ENCODE peak calls at places on chromosomes 4 and X, in five cellular contexts. I is mammary epithelial cell, N is GM23248, P is MM.1S, F is fibroblast of lung. G is an unnamed sample. For H3K9me3, the result is how much of the 10 kb centered on the place peaks cover.

GRCh38 chrX:138711399-138712347 is at the start of gene FGF13:
- DNase-seq in N (peak), I (no peak), P (peak), F (peak), G (no peak)

GRCh38 chr4:77045490-77045889 is 30.3 kb downstream of the CCNI start:
- DNase-seq in P (no peak), N (peak), F (peak), I (no peak), G (no peak)

GRCh38 chr4:123361195-123361861 is 35.3 kb upstream of the SPRY1 start:
- DNase-seq in N (peak), P (no peak), I (peak), F (peak), G (peak)

GRCh38 chr4:148787831-148788477 is 345.7 kb upstream of the NR3C2 start:
- DNase-seq in F (peak), P (no peak), I (peak), N (no peak), G (peak)

GRCh38 chr4:103422467-103423219 is 224.5 kb upstream of the CENPE start:
- DNase-seq in P (no peak), N (peak), F (no peak), I (no peak), G (no peak)

GRCh38 chr4:4396628-4397440 is 9.9 kb downstream of the NSG1 start:
- DNase-seq in N (no peak), P (no peak), F (no peak), I (no peak), G (no peak)

GRCh38 chr4:156723951-156724668 is 247.5 kb downstream of the PDGFC start:
- DNase-seq in P (no peak), I (no peak), N (no peak), F (no peak), G (no peak)

GRCh38 chr4:123892997-123893745 is 496.6 kb downstream of the SPRY1 start:
- DNase-seq in N (peak), P (no peak), F (peak), I (no peak), G (peak)

GRCh38 chrX:11272863-11273262 is 20.4 kb upstream of the AMELX start:
- DNase-seq in N (no peak), I (no peak), F (no peak), P (no peak), G (no peak)

GRCh38 chr4:24394041-24394440 is 190.3 kb downstream of the DHX15 start:
- DNase-seq in P (no peak), I (no peak), F (peak), N (peak), G (no peak)

GRCh38 chr4:151025759-151026158 is 10.7 kb upstream of the LRBA start:
- DNase-seq in F (no peak), I (no peak), P (no peak), N (no peak), G (no peak)

GRCh38 chr4:110977554-110977953 is 354.7 kb upstream of the PITX2 start:
- DNase-seq in F (no peak), P (no peak), I (no peak), N (peak), G (no peak)

GRCh38 chrX:46791927-46792825 is 33.3 kb upstream of the SLC9A7 start:
- DNase-seq in N (peak), F (peak), P (no peak), I (peak), G (peak)

GRCh38 chr4:123233409-123233808 is 163.2 kb upstream of the SPRY1 start:
- DNase-seq in I (no peak), F (peak), P (no peak), N (no peak), G (peak)

GRCh38 chr4:53905935-53906377 is 158.4 kb downstream of the CHIC2 start:
- DNase-seq in N (peak), F (peak), P (peak), I (peak), G (peak)

GRCh38 chr4:123851521-123851920 is 454.9 kb downstream of the SPRY1 start:
- DNase-seq in P (no peak), F (no peak), N (no peak), I (no peak), G (no peak)

GRCh38 chr4:174157106-174157607 is 126.3 kb downstream of the FBXO8 start:
- DNase-seq in F (no peak), P (no peak), N (no peak), I (no peak), G (no peak)

GRCh38 chrX:142999209-142999720 is 26.5 kb upstream of the SPANXN4 start:
- DNase-seq in N (no peak), I (no peak), P (no peak), F (no peak), G (no peak)

GRCh38 chr4:145340071-145340695 is 141.5 kb upstream of the SMAD1 start:
- DNase-seq in N (no peak), F (no peak), I (no peak), P (no peak), G (no peak)

GRCh38 chr4:121789470-121789869 is 11.7 kb upstream of the EXOSC9 start:
- DNase-seq in P (no peak), I (no peak), N (peak), F (peak), G (peak)

GRCh38 chr4:71231073-71231752 is 107.6 kb upstream of the SLC4A4 start:
- DNase-seq in I (no peak), F (peak), N (peak), P (peak), G (peak)

GRCh38 chrX:68292471-68292870 is 140.8 kb downstream of the OPHN1 start:
- DNase-seq in P (no peak), N (peak), I (peak), F (peak), G (no peak)

DNA sequence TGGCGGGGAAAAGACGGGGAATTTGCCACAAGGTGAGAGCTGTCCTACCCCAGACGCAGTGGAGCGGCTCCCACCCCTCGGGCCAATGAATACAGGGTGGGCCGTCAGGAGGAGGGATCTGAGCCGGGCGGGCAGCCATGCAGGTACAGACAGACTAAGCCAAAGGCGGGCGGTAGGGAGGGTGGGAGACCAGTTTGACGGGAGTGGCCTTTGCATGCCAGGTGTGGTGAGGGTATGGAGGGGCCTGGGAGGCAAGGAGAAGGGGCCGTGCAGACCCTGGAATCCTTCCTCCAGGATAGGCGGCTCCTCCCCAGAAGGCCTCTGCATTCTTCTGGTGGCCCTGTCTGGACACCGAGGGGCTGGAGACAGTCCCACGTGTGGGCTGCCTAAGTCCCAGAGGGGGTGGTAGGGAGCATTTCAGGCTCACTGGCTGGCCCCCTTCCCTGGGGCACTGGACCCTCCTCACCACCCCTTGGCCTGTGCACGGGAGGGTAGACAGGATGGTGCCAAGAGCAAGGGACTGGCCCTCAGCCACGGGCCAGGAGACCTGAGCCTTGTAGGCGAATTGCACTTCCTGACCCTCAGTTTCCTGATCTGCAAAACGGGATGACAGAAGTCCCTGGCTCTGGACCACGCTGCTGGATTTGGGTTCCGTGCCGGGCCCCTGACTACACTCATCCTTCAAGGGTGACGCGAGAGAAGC is 2.8 kb downstream of the SH3BP2 start:
- DNase-seq in I (no peak), F (no peak), N (no peak), P (no peak), G (no peak)
- H3K4me3 ChIP-seq in I (no peak), F (no peak), N (no peak), P (no peak), G (no peak)

GRCh38 chr4:42655921-42656735 is 777 bp downstream of the ATP8A1 start:
- DNase-seq in N (peak), F (no peak), I (no peak), P (peak), G (peak)
- H3K9ac ChIP-seq in N (peak), F (peak), I (no peak), P (peak), G (peak)

DNA sequence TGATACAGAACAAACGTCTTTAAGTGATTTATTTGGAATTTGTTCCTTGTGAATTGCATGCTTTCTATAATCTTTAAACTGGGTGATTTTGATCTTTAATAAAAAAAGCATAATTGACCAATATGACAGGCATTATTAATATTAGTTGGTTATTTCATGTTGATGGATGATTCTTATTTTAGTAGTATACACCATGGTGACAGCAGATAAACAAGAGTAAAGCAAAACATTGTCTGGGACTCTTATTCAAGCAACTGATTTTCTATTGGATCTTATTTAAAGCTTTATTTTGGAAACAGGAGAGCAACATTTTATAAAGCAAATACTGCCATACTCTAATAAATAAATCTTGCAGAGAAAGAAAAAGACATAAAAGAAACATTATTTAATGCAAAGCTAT is 591.4 kb upstream of the GNPDA2 start:
- DNase-seq in I (no peak), P (no peak), F (no peak), N (no peak), G (no peak)
- H3K9me3 ChIP-seq in I (under half), P (under half), F (under half), N (under half), G (under half)

GRCh38 chrX:136778914-136779313 is 1.8 kb downstream of the ARHGEF6 start:
- DNase-seq in I (no peak), F (no peak), P (no peak), N (no peak), G (no peak)
- H3K4me3 ChIP-seq in I (no peak), F (no peak), P (peak), N (no peak), G (no peak)

DNA sequence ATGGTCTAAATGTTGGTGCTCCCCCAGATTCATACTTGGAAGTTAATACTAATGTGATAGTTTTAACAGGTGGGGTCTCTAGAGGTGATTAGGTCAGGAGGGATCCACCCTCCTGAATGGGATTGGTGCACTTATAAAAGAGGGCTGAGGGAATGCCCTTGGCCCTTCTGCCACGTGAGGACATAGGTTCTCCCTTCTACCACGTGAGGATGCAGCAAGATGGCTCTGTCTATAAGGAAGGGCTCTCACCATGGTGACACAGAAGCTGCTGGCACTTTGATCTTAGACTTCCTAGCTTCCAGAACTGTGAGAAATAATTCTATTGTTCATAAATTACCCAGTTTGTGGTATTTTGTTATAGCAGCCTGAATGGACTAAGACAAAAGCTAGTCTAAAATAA is 1.1 kb downstream of the AADAT start:
- DNase-seq in P (no peak), I (no peak), N (no peak), F (no peak), G (no peak)
- H3K9ac ChIP-seq in P (no peak), I (no peak), N (peak), F (no peak), G (peak)

DNA sequence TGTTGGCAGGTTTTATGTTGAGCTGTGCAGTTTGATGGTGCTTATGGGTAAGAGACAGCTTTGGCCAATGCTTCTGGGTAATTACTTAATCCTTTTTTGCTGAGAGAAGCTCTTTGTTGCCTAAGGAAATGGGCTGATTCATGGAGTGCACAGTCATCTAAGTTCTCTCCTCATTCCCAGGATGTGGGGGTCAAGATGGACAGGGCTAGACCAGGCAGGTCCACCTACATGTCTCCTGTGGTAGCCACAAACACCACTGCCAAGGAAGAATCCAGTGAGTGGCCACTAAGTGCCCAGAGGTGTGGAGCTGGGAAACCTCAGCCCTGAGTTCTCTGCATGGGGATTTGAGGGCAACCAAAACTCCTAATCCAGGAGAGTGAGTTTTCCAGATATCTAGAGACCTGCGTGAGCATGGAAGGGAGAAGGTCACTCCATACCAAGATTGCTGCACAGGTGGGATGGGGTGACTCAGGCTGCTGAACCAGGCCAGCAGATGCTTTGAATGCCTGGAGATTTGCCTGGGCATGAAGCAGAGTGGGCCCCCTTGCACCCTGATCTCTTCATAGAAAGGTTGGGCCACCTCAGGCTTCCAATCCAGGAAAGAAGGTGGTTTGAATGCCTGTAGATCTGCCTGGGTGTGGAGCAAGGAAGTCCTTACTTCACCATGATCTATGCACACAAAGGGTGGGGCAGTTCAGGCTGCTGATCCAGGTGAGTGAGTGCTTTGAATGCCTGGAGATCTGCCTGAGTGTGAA is 234.8 kb upstream of the GNPDA2 start:
- DNase-seq in N (no peak), F (no peak), P (no peak), I (peak), G (no peak)
- H3K9me3 ChIP-seq in N (under half), F (under half), P (under half), I (under half), G (under half)

DNA sequence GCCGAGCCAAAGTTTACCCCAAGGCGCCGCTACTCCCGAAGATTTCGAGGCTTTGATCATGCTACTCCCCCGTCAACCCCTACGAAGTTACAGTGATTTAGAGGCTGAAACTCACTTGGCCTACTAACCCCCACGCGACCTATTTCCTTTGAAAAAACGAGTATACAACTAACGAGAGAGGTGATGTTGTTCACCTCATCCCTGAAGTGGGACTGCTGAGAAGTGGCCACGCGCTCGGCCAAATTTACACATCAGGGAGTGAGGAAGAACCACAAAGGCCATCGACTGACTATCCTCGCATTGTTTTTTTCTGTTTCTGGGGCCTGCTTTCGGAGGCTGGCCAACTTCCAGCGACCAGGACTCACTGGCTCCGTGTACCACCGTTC is 37.7 kb downstream of the PGRMC1 start:
- DNase-seq in F (no peak), I (no peak), P (no peak), N (no peak), G (no peak)
- H3K4me3 ChIP-seq in F (no peak), I (no peak), P (no peak), N (peak), G (peak)

GRCh38 chr4:138910914-138911336 is 104.7 kb upstream of the NOCT start:
- DNase-seq in F (peak), I (peak), N (peak), P (no peak), G (no peak)
- H3K9ac ChIP-seq in F (no peak), I (peak), N (no peak), P (no peak), G (no peak)

DNA sequence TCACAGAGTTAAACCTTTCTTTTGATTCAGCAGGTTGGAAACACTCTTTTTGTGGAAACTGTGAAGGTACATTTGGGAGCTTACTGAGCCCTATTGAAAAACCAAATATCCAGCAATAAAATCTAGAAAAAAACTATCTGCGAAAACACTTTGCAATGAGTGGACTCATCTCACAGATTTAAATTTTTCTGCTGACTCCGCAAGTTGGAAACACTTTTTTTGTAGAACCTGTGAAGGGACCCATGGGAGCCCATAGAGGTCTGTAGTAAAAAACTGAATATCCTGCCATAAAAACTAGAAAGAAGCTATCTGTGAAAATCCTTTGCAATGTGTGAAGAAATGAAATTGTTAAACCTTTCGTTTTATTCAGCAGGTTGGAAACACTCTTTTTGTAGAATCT is 22.5 kb upstream of the DCUN1D4 start:
- DNase-seq in N (no peak), F (no peak), I (no peak), P (no peak), G (no peak)
- H3K9me3 ChIP-seq in N (under half), F (under half), I (under half), P (under half), G (under half)

GRCh38 chr4:113442821-113443220 is 318.7 kb downstream of the CAMK2D start:
- DNase-seq in N (no peak), P (no peak), I (no peak), F (peak), G (no peak)
- H3K4me3 ChIP-seq in N (no peak), P (no peak), I (no peak), F (no peak), G (no peak)